ENCODE peak calls at places on chromosome 16, in six cellular contexts. Y is cardiac fibroblast; D is K562; U is lung; J is progenitor cell of endocrine pancreas; M is CD4-positive, alpha-beta T cell. W is an unnamed sample.

GRCh38 chr16:15032547-15033308 is 23.1 kb downstream of the NTAN1 start:
- DNase-seq in U (no peak), M (no peak), Y (peak; percentile 51), D (peak; percentile 23), J (no peak), W (no peak)

GRCh38 chr16:28140788-28141618 is 70.8 kb downstream of the XPO6 start:
- DNase-seq in J (no peak), M (peak; percentile 72), D (no peak), U (peak; percentile 60), Y (no peak), W (no peak)

GRCh38 chr16:525520-526180 is 1.9 kb upstream of the CAPN15 start:
- DNase-seq in Y (peak; percentile 75), U (no peak), D (peak; percentile 82), M (peak; percentile 46), J (no peak), W (no peak)

GRCh38 chr16:65697061-65697460 is 575.2 kb upstream of the CDH11 start:
- DNase-seq in Y (peak; percentile 57), M (no peak), J (no peak), U (no peak), D (no peak), W (no peak)

GRCh38 chr16:84484579-84485254 is 19.7 kb downstream of the MEAK7 start:
- DNase-seq in D (peak; percentile 83), M (no peak), J (peak; percentile 47), Y (peak; percentile 73), U (peak; percentile 27), W (peak; percentile 58)

GRCh38 chr16:65624246-65624645 is 502.4 kb upstream of the CDH11 start:
- DNase-seq in Y (no peak), U (no peak), D (no peak), M (no peak), J (no peak), W (no peak)

GRCh38 chr16:59169168-59169567 is 435.1 kb upstream of the GOT2 start:
- DNase-seq in D (no peak), Y (no peak), U (no peak), M (no peak), J (no peak), W (no peak)

GRCh38 chr16:86573215-86573614 is 5.1 kb upstream of the FOXL1 start:
- DNase-seq in U (no peak), Y (no peak), J (no peak), D (no peak), M (no peak), W (no peak)

GRCh38 chr16:53346-54236 is at the start of the genes POLR3K and SNRNP25:
- DNase-seq in M (peak; percentile 99), D (peak; percentile 98), U (peak; percentile 99), J (peak; percentile 97), Y (peak; percentile 99), W (peak; percentile 98)

GRCh38 chr16:49478107-49478506 is 104.5 kb downstream of the C16orf78 start:
- DNase-seq in Y (no peak), J (no peak), M (no peak), U (no peak), D (no peak), W (no peak)

GRCh38 chr16:15827709-15828343 is 29.0 kb downstream of the MYH11 start:
- DNase-seq in M (no peak), Y (no peak), D (no peak), U (no peak), J (no peak), W (no peak)

GRCh38 chr16:63287411-63287810 is 1251.2 kb upstream of the CDH8 start:
- DNase-seq in M (no peak), Y (no peak), J (no peak), U (no peak), D (no peak), W (no peak)

GRCh38 chr16:68423771-68424170 is 24.5 kb downstream of the SMPD3 start:
- DNase-seq in J (no peak), D (no peak), U (no peak), M (no peak), Y (no peak), W (no peak)

GRCh38 chr16:339680-340079 is 12.8 kb downstream of the AXIN1 start:
- DNase-seq in D (no peak), J (no peak), Y (no peak), U (no peak), M (no peak), W (no peak)

GRCh38 chr16:15946257-15947044 is 3.0 kb upstream of the ABCC1 start:
- DNase-seq in M (no peak), Y (peak; percentile 76), U (no peak), D (no peak), J (no peak), W (no peak)

GRCh38 chr16:30183961-30184429 is 593 bp downstream of the CORO1A start:
- DNase-seq in D (no peak), Y (no peak), M (peak; percentile 84), J (no peak), U (peak; percentile 57), W (no peak)

GRCh38 chr16:4882633-4883285 is 35.5 kb downstream of the UBN1 start:
- DNase-seq in M (no peak), D (peak; percentile 53), J (no peak), U (peak; percentile 83), Y (peak; percentile 43), W (no peak)

GRCh38 chr16:50072730-50073129 is 7.0 kb downstream of the HEATR3 start:
- DNase-seq in D (no peak), M (no peak), Y (no peak), J (no peak), U (no peak), W (no peak)

GRCh38 chr16:50295541-50296132 is 29.3 kb downstream of the ADCY7 start:
- DNase-seq in D (no peak), J (no peak), M (no peak), U (no peak), Y (no peak), W (no peak)

GRCh38 chr16:66623755-66624154 is 19.3 kb downstream of the CMTM3 start:
- DNase-seq in U (no peak), J (no peak), M (no peak), Y (no peak), D (no peak), W (no peak)

GRCh38 chr16:53089434-53090270 is 34.9 kb downstream of the CHD9 start:
- DNase-seq in M (no peak), D (no peak), U (no peak), J (no peak), Y (peak; percentile 77), W (no peak)

GRCh38 chr16:56190903-56191806 is at the start of gene GNAO1:
- DNase-seq in Y (peak; percentile 59), D (peak; percentile 81), M (peak; percentile 44), U (no peak), J (peak; percentile 52), W (peak; percentile 34)

GRCh38 chr16:57993452-57993851 is 7.0 kb downstream of the ZNF319 start:
- DNase-seq in D (no peak), U (no peak), Y (no peak), J (no peak), M (no peak), W (no peak)

GRCh38 chr16:55828680-55829079 is 4.2 kb downstream of the CES1 start:
- DNase-seq in M (no peak), U (no peak), Y (no peak), D (no peak), J (no peak), W (no peak)

GRCh38 chr16:54283735-54284318 is 2.8 kb downstream of the IRX3 start:
- DNase-seq in Y (no peak), J (no peak), U (no peak), M (no peak), D (no peak), W (no peak)

GRCh38 chr16:76670125-76670857 is 393.1 kb downstream of the CNTNAP4 start:
- DNase-seq in M (no peak), U (no peak), Y (no peak), D (no peak), J (no peak), W (no peak)

GRCh38 chr16:76665571-76666275 is 388.5 kb downstream of the CNTNAP4 start:
- DNase-seq in D (no peak), Y (no peak), J (no peak), U (no peak), M (no peak), W (no peak)

GRCh38 chr16:76669288-76669687 is 392.1 kb downstream of the CNTNAP4 start:
- DNase-seq in Y (no peak), U (no peak), D (no peak), J (no peak), M (no peak), W (no peak)

DNA sequence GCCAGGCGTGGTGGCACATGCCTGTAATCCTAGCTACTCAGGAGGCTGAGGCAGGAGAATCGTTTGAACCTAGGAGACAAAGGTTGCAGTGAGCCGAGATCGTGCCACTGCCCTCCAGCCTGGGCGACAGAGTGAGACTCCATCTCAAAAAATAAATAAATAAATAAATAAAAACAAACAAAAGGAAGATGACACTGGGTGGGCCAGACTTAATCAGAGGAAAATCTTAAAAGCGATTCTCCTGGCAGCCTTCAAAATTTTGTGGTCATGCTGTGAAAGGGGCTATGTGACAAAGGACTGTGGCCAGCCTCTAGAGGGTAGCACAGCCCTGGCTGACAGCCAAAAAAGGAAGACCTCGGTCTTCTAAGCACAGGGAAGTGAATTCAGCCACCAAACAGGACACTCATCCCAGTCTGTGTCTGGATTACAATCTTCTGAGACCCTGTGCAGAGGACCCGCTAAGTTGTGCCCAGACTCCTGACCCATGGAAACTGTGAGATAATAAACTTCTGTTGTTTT is 391.1 kb downstream of the CNTNAP4 start:
- DNase-seq in Y (no peak), D (peak; percentile 58), U (no peak), J (no peak), M (no peak), W (peak; percentile 18)
- TF ChIP-seq CTCF in Y (no peak), D (peak; percentile 28), U (no peak), J (peak; percentile 46), M (no peak), W (no peak)

DNA sequence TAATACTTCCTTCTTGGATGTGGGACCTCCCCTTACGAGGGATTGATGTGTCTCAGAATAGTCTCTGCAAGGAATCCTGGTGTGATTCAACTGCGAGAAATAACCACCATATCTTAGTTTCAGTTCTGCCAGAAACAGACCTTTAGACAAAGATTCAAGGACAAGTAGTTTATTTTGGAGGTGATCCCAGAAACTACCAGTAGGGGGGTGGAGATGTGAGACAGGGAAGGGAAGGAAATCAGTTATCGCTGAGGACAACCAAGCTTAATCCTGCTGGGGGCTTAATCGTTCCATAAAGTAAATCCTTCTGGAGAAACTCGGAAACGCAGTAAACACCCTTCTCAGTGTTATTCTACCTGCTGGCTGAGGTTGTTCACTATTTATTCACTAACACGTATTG is 5.0 kb upstream of the SDR42E1 start:
- DNase-seq in Y (peak; percentile 23), M (no peak), J (no peak), U (no peak), D (peak; percentile 16), W (peak; percentile 11)
- TF ChIP-seq CTCF in Y (peak; percentile 47), M (no peak), J (peak; percentile 36), U (no peak), D (peak; percentile 37), W (peak; percentile 58)

DNA sequence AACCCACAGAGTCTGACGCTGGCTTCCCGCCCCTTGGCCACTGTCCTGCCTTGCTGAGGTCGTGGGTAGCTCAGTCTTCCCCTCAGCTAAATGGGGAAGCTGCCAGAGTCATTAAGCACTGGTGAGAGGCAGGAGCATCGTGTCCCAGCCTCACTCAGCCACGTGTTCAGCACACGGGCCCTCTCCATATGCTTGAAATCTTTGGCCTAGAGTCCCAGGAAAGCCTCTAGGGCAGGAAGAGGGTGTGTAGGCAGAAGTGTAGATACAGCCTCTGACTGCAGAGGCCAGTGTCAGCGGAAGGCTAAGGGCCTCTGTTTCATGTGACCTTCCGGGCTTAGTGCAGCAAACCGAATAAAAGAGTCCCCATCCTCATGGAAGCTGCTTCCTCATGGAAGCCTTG is 4.1 kb downstream of the DHODH start:
- DNase-seq in J (no peak), D (peak; percentile 30), M (no peak), Y (no peak), U (no peak), W (no peak)
- TF ChIP-seq CTCF in J (no peak), D (no peak), M (no peak), Y (no peak), U (no peak), W (no peak)

GRCh38 chr16:80317132-80318098 is 223.4 kb upstream of the DYNLRB2 start:
- DNase-seq in D (peak; percentile 16), Y (peak; percentile 1), J (no peak), U (no peak), M (no peak), W (no peak)
- TF ChIP-seq CTCF in D (peak; percentile 44), Y (peak; percentile 46), J (peak; percentile 46), U (no peak), M (no peak), W (peak; percentile 19)

W was measured in endothelial cell.